ENCODE peak calls at places on chromosomes 2 and 18, in eight cellular contexts. One of them, this sample, is unnamed.

GRCh38 chr2:1060987-1061386 is 110.3 kb downstream of the SNTG2 start:
- DNase-seq in AG08395: no peak
- DNase-seq in AG08396: no peak
- DNase-seq in activated effector memory CD4-positive, alpha-beta T cell treated with anti-CD3 and anti-CD28 coated beads, Interleukin-2, amount 50 U/mL, for 16 hours: no peak
- DNase-seq in osteoblast: no peak
- DNase-seq in activated CD8-positive, alpha-beta T cell treated with anti-CD3 and anti-CD28 coated beads, Interleukin-2, amount 10 ng/mL, durations not matched to agents 7 days and 5 days: no peak
- DNase-seq in activated CD4-positive, alpha-beta T cell treated with anti-CD3 and anti-CD28 coated beads, Interleukin-2, amount 50 U/mL, for 4 hours: no peak
- DNase-seq in pancreas: no peak
- DNase-seq in this sample: no peak

GRCh38 chr2:109470121-109470921 is 143.4 kb downstream of the SEPTIN10 start:
- DNase-seq in activated CD4-positive, alpha-beta T cell treated with anti-CD3 and anti-CD28 coated beads, Interleukin-2, amount 50 U/mL, for 4 hours: no peak
- DNase-seq in AG08396: peak; percentile 54
- DNase-seq in osteoblast: peak; percentile 90
- DNase-seq in activated CD8-positive, alpha-beta T cell treated with anti-CD3 and anti-CD28 coated beads, Interleukin-2, amount 10 ng/mL, durations not matched to agents 7 days and 5 days: no peak
- DNase-seq in pancreas: no peak
- DNase-seq in AG08395: peak; percentile 73
- DNase-seq in activated effector memory CD4-positive, alpha-beta T cell treated with anti-CD3 and anti-CD28 coated beads, Interleukin-2, amount 50 U/mL, for 16 hours: no peak
- DNase-seq in this sample: peak; percentile 89

GRCh38 chr2:15241208-15241607 is 319.9 kb downstream of the NBAS start:
- DNase-seq in activated CD8-positive, alpha-beta T cell treated with anti-CD3 and anti-CD28 coated beads, Interleukin-2, amount 10 ng/mL, durations not matched to agents 7 days and 5 days: no peak
- DNase-seq in AG08395: no peak
- DNase-seq in activated effector memory CD4-positive, alpha-beta T cell treated with anti-CD3 and anti-CD28 coated beads, Interleukin-2, amount 50 U/mL, for 16 hours: no peak
- DNase-seq in activated CD4-positive, alpha-beta T cell treated with anti-CD3 and anti-CD28 coated beads, Interleukin-2, amount 50 U/mL, for 4 hours: no peak
- DNase-seq in pancreas: no peak
- DNase-seq in AG08396: no peak
- DNase-seq in osteoblast: no peak
- DNase-seq in this sample: no peak

GRCh38 chr2:19879115-19879514 is 22.7 kb downstream of the TTC32 start:
- DNase-seq in AG08395: no peak
- DNase-seq in activated effector memory CD4-positive, alpha-beta T cell treated with anti-CD3 and anti-CD28 coated beads, Interleukin-2, amount 50 U/mL, for 16 hours: no peak
- DNase-seq in activated CD4-positive, alpha-beta T cell treated with anti-CD3 and anti-CD28 coated beads, Interleukin-2, amount 50 U/mL, for 4 hours: no peak
- DNase-seq in pancreas: no peak
- DNase-seq in osteoblast: peak; percentile 82
- DNase-seq in AG08396: no peak
- DNase-seq in activated CD8-positive, alpha-beta T cell treated with anti-CD3 and anti-CD28 coated beads, Interleukin-2, amount 10 ng/mL, durations not matched to agents 7 days and 5 days: no peak
- DNase-seq in this sample: no peak

GRCh38 chr18:60883594-60883993 is 449.6 kb upstream of the CDH20 start:
- DNase-seq in pancreas: no peak
- DNase-seq in osteoblast: no peak
- DNase-seq in activated CD4-positive, alpha-beta T cell treated with anti-CD3 and anti-CD28 coated beads, Interleukin-2, amount 50 U/mL, for 4 hours: no peak
- DNase-seq in activated CD8-positive, alpha-beta T cell treated with anti-CD3 and anti-CD28 coated beads, Interleukin-2, amount 10 ng/mL, durations not matched to agents 7 days and 5 days: no peak
- DNase-seq in activated effector memory CD4-positive, alpha-beta T cell treated with anti-CD3 and anti-CD28 coated beads, Interleukin-2, amount 50 U/mL, for 16 hours: no peak
- DNase-seq in AG08395: no peak
- DNase-seq in AG08396: no peak
- DNase-seq in this sample: no peak

GRCh38 chr2:19784456-19784855 is 117.3 kb downstream of the TTC32 start:
- DNase-seq in activated CD4-positive, alpha-beta T cell treated with anti-CD3 and anti-CD28 coated beads, Interleukin-2, amount 50 U/mL, for 4 hours: no peak
- DNase-seq in AG08395: no peak
- DNase-seq in activated effector memory CD4-positive, alpha-beta T cell treated with anti-CD3 and anti-CD28 coated beads, Interleukin-2, amount 50 U/mL, for 16 hours: no peak
- DNase-seq in osteoblast: no peak
- DNase-seq in AG08396: no peak
- DNase-seq in pancreas: no peak
- DNase-seq in activated CD8-positive, alpha-beta T cell treated with anti-CD3 and anti-CD28 coated beads, Interleukin-2, amount 10 ng/mL, durations not matched to agents 7 days and 5 days: no peak
- DNase-seq in this sample: no peak

GRCh38 chr2:126843046-126843445 is 55.6 kb upstream of the TEX51 start:
- DNase-seq in activated CD8-positive, alpha-beta T cell treated with anti-CD3 and anti-CD28 coated beads, Interleukin-2, amount 10 ng/mL, durations not matched to agents 7 days and 5 days: no peak
- DNase-seq in pancreas: no peak
- DNase-seq in activated effector memory CD4-positive, alpha-beta T cell treated with anti-CD3 and anti-CD28 coated beads, Interleukin-2, amount 50 U/mL, for 16 hours: no peak
- DNase-seq in activated CD4-positive, alpha-beta T cell treated with anti-CD3 and anti-CD28 coated beads, Interleukin-2, amount 50 U/mL, for 4 hours: no peak
- DNase-seq in osteoblast: no peak
- DNase-seq in AG08395: no peak
- DNase-seq in AG08396: no peak
- DNase-seq in this sample: no peak

GRCh38 chr2:233247744-233248143 is 3.7 kb upstream of the ATG16L1 start:
- DNase-seq in activated effector memory CD4-positive, alpha-beta T cell treated with anti-CD3 and anti-CD28 coated beads, Interleukin-2, amount 50 U/mL, for 16 hours: peak; percentile 81
- DNase-seq in pancreas: no peak
- DNase-seq in AG08396: no peak
- DNase-seq in activated CD4-positive, alpha-beta T cell treated with anti-CD3 and anti-CD28 coated beads, Interleukin-2, amount 50 U/mL, for 4 hours: peak; percentile 64
- DNase-seq in activated CD8-positive, alpha-beta T cell treated with anti-CD3 and anti-CD28 coated beads, Interleukin-2, amount 10 ng/mL, durations not matched to agents 7 days and 5 days: peak; percentile 58
- DNase-seq in osteoblast: no peak
- DNase-seq in AG08395: no peak
- DNase-seq in this sample: no peak

GRCh38 chr2:76274154-76274553 is 563.4 kb upstream of the GCFC2 start:
- DNase-seq in activated CD8-positive, alpha-beta T cell treated with anti-CD3 and anti-CD28 coated beads, Interleukin-2, amount 10 ng/mL, durations not matched to agents 7 days and 5 days: no peak
- DNase-seq in osteoblast: no peak
- DNase-seq in AG08396: no peak
- DNase-seq in activated effector memory CD4-positive, alpha-beta T cell treated with anti-CD3 and anti-CD28 coated beads, Interleukin-2, amount 50 U/mL, for 16 hours: no peak
- DNase-seq in AG08395: no peak
- DNase-seq in pancreas: no peak
- DNase-seq in activated CD4-positive, alpha-beta T cell treated with anti-CD3 and anti-CD28 coated beads, Interleukin-2, amount 50 U/mL, for 4 hours: no peak
- DNase-seq in this sample: no peak

This sample was measured in cardiac muscle cell.